ENCODE peak calls at places on chromosomes 16 and 17, in ten cellular contexts. H is cardiac fibroblast, X is small intestine, B is GM12865, M is AG04449, L is AG10803, O is endodermal cell, W is lung, Y is testis, R is foreskin fibroblast. V is an unnamed sample.

GRCh38 chr16:47136101-47136820 is 7.5 kb downstream of the NETO2 start:
- DNase-seq in H (peak), X (peak), B (peak), M (no peak), L (no peak), O (no peak), W (no peak), Y (no peak), R (no peak), V (peak)

GRCh38 chr16:67857547-67858233 is 10.2 kb upstream of the CENPT start:
- DNase-seq in H (peak), X (peak), B (no peak), M (no peak), L (peak), O (peak), W (peak), Y (peak), R (peak), V (peak)

GRCh38 chr17:82008258-82008940 is 14.3 kb downstream of the CENPX start:
- DNase-seq in H (no peak), X (no peak), B (no peak), M (no peak), L (no peak), O (no peak), W (no peak), Y (no peak), R (no peak), V (no peak)

GRCh38 chr17:752620-753219 is 656 bp upstream of the GEMIN4 start:
- DNase-seq in H (peak), X (peak), B (peak), M (no peak), L (peak), O (peak), W (peak), Y (peak), R (peak), V (peak)

GRCh38 chr16:66427036-66427446 is at the start of gene BEAN1:
- DNase-seq in H (peak), X (no peak), B (no peak), M (no peak), L (peak), O (no peak), W (no peak), Y (no peak), R (no peak), V (peak)

GRCh38 chr16:71672125-71672524 is 46.1 kb downstream of the MARVELD3 start:
- DNase-seq in H (no peak), X (no peak), B (no peak), M (no peak), L (no peak), O (no peak), W (no peak), Y (no peak), R (no peak), V (no peak)

GRCh38 chr16:66444049-66444481 is 17.0 kb downstream of the BEAN1 start:
- DNase-seq in H (no peak), X (no peak), B (no peak), M (no peak), L (no peak), O (peak), W (no peak), Y (no peak), R (no peak), V (no peak)

GRCh38 chr16:68644715-68645493 is at the start of gene CDH3:
- DNase-seq in H (no peak), X (peak), B (no peak), M (no peak), L (no peak), O (peak), W (peak), Y (peak), R (no peak), V (no peak)

GRCh38 chr16:63883091-63883490 is 1238.8 kb downstream of the CDH11 start:
- DNase-seq in H (no peak), X (no peak), B (no peak), M (no peak), L (no peak), O (no peak), W (no peak), Y (no peak), R (no peak), V (no peak)
- H3K4me3 ChIP-seq in H (no peak), X (no peak), B (no peak), M (no peak), L (no peak), O (no peak), W (no peak), Y (no peak), R (no peak), V (no peak)

GRCh38 chr17:60142872-60143499 is 6.8 kb upstream of the CA4 start:
- DNase-seq in H (peak), X (peak), B (peak), M (peak), L (peak), O (peak), W (peak), Y (peak), R (peak), V (peak)
- H3K4me3 ChIP-seq in H (peak), X (no peak), B (no peak), M (no peak), L (no peak), O (peak), W (no peak), Y (no peak), R (peak), V (no peak)

GRCh38 chr16:1412847-1413246 is 1.7 kb downstream of the UNKL start:
- DNase-seq in H (no peak), X (no peak), B (no peak), M (no peak), L (no peak), O (no peak), W (no peak), Y (no peak), R (no peak), V (no peak)

GRCh38 chr16:1414532-1415265 is at the start of gene UNKL:
- DNase-seq in H (peak), X (peak), B (peak), M (no peak), L (peak), O (peak), W (peak), Y (peak), R (peak), V (peak)

GRCh38 chr16:1420111-1420539 is 422 bp downstream of the UQCC4 start:
- DNase-seq in H (no peak), X (no peak), B (no peak), M (no peak), L (no peak), O (no peak), W (peak), Y (no peak), R (no peak), V (no peak)

GRCh38 chr16:1413684-1414531 is 596 bp downstream of the UNKL start:
- DNase-seq in H (peak), X (peak), B (peak), M (no peak), L (peak), O (peak), W (peak), Y (peak), R (peak), V (peak)

GRCh38 chr16:1416521-1416941 is 2.0 kb upstream of the UNKL start:
- DNase-seq in H (no peak), X (no peak), B (no peak), M (no peak), L (no peak), O (no peak), W (no peak), Y (no peak), R (no peak), V (no peak)
- H3K4me3 ChIP-seq in H (no peak), X (no peak), B (no peak), M (no peak), L (no peak), O (no peak), W (no peak), Y (no peak), R (no peak), V (no peak)

GRCh38 chr17:55660171-55660886 is 62.3 kb downstream of the TMEM100 start:
- DNase-seq in H (no peak), X (peak), B (peak), M (no peak), L (peak), O (no peak), W (no peak), Y (no peak), R (no peak), V (peak)
- H3K4me3 ChIP-seq in H (no peak), X (no peak), B (no peak), M (no peak), L (no peak), O (no peak), W (no peak), Y (no peak), R (no peak), V (no peak)

DNA sequence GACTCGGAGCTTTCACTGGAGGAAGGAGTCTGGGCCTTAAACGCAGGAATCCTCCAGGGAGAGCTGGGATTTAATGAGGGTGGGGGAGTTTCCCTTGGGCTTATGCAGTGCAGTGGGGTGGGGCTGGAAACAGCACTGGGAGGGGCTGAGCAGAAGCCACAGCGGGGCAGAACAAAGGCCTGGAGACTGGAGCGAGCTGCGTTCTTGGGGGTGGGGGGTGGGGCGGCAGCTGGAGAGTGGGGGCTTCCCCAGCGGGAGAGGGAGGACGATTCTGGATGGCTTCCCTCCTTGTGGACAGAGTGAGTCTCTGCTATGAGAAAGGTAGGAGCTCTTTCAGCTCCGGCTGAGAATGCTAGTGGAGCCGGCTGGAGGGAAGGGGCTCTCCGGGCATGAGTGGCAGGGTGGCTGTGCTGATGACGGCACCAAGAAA is 406.0 kb downstream of the SEC14L1 start:
- DNase-seq in H (no peak), X (peak), B (no peak), M (no peak), L (no peak), O (peak), W (no peak), Y (no peak), R (no peak), V (no peak)
- H3K4me3 ChIP-seq in H (no peak), X (no peak), B (no peak), M (no peak), L (no peak), O (no peak), W (no peak), Y (no peak), R (no peak), V (no peak)

GRCh38 chr16:24737916-24738594 is 8.6 kb downstream of the TNRC6A start:
- DNase-seq in H (no peak), X (no peak), B (no peak), M (no peak), L (no peak), O (no peak), W (no peak), Y (no peak), R (no peak), V (no peak)
- H3K4me3 ChIP-seq in H (no peak), X (no peak), B (no peak), M (no peak), L (no peak), O (no peak), W (no peak), Y (no peak), R (no peak), V (no peak)